ENCODE peak calls at places on chromosomes 2 and 18, in ten cellular contexts. X is CD4-positive, alpha-beta memory T cell; C is HL-60; Y is K562; T is ovary; M is brain microvascular endothelial cell; U is lung; I is GM23338; Q is effector memory CD4-positive, alpha-beta T cell; D is transverse colon. W is an unnamed sample. For H3K27me3, the result is how much of the 10 kb centered on the place peaks cover.

GRCh38 chr2:241931976-241932894 is 62.7 kb downstream of the RTP5 start:
- DNase-seq in I (no peak), U (no peak), D (no peak), Q (no peak), X (no peak), M (no peak), T (no peak), C (no peak), Y (no peak), W (no peak)

GRCh38 chr2:36587091-36587490 is 10.9 kb downstream of the FEZ2 start:
- DNase-seq in X (no peak), D (no peak), T (no peak), M (no peak), C (no peak), Q (no peak), U (no peak), I (no peak), Y (no peak), W (no peak)

GRCh38 chr2:113886479-113887383 is 3.2 kb upstream of the ACTR3 start:
- DNase-seq in C (peak), Y (no peak), D (peak), X (no peak), I (no peak), T (no peak), U (peak), M (peak), Q (no peak), W (no peak)

GRCh38 chr2:191386938-191387536 is 141.8 kb downstream of the MYO1B start:
- DNase-seq in T (no peak), D (no peak), U (no peak), M (peak), Q (no peak), Y (no peak), C (no peak), I (no peak), X (no peak), W (no peak)

GRCh38 chr18:48673456-48674197 is 134.8 kb downstream of the CTIF start:
- DNase-seq in U (no peak), T (peak), D (no peak), Y (no peak), Q (no peak), M (no peak), C (no peak), I (no peak), X (no peak), W (no peak)

GRCh38 chr2:224722777-224723176 is 6.6 kb upstream of the CCDC195 start:
- DNase-seq in C (no peak), M (no peak), X (no peak), D (no peak), U (no peak), Y (no peak), I (no peak), T (no peak), Q (no peak), W (no peak)

GRCh38 chr2:119252186-119253113 is 28.8 kb downstream of the STEAP3 start:
- DNase-seq in T (no peak), X (no peak), Q (no peak), C (no peak), D (no peak), U (no peak), I (no peak), Y (no peak), M (peak), W (no peak)

GRCh38 chr2:48120112-48120511 is 213.8 kb upstream of the FBXO11 start:
- DNase-seq in Y (no peak), X (no peak), C (no peak), U (no peak), T (no peak), I (no peak), M (no peak), D (no peak), Q (no peak), W (no peak)

GRCh38 chr18:2907459-2908145 is 60.8 kb downstream of the EMILIN2 start:
- DNase-seq in T (no peak), M (no peak), X (no peak), D (no peak), I (no peak), C (peak), Y (no peak), Q (no peak), U (no peak), W (no peak)

GRCh38 chr2:47808614-47809013 is 25.7 kb downstream of the MSH6 start:
- DNase-seq in U (no peak), C (no peak), Y (no peak), T (no peak), D (no peak), M (no peak), I (no peak), Q (no peak), X (no peak), W (no peak)

GRCh38 chr18:967037-967576 is 62.4 kb downstream of the ADCYAP1 start:
- DNase-seq in M (no peak), T (no peak), Q (no peak), I (no peak), U (no peak), C (no peak), D (no peak), Y (no peak), X (no peak), W (no peak)

GRCh38 chr2:229728360-229728759 is 14.0 kb upstream of the DNER start:
- DNase-seq in X (no peak), M (no peak), I (no peak), U (no peak), Y (no peak), C (no peak), D (no peak), T (no peak), Q (no peak), W (no peak)

GRCh38 chr2:121480826-121481225 is 49.9 kb upstream of the RNU4ATAC start:
- DNase-seq in U (no peak), D (no peak), Y (no peak), M (peak), Q (no peak), C (no peak), X (no peak), I (no peak), T (peak), W (no peak)

GRCh38 chr2:1081411-1082225 is 131.0 kb downstream of the SNTG2 start:
- DNase-seq in Q (no peak), C (no peak), I (no peak), U (no peak), Y (no peak), T (no peak), D (peak), M (no peak), X (no peak), W (no peak)

GRCh38 chr2:15668611-15669305 is 77.1 kb downstream of the DDX1 start:
- DNase-seq in C (no peak), M (peak), Y (no peak), D (no peak), X (no peak), I (no peak), Q (no peak), U (no peak), T (no peak), W (no peak)

GRCh38 chr2:191540681-191541080 is 137.3 kb upstream of the NABP1 start:
- DNase-seq in T (no peak), U (no peak), D (no peak), Y (no peak), C (no peak), I (no peak), X (no peak), M (no peak), Q (no peak), W (no peak)

GRCh38 chr18:3494569-3494968 is 44.6 kb downstream of the TGIF1 start:
- DNase-seq in U (no peak), Q (no peak), D (no peak), T (no peak), M (no peak), I (no peak), Y (no peak), C (no peak), X (no peak), W (no peak)

GRCh38 chr2:15260196-15260595 is 300.9 kb downstream of the NBAS start:
- DNase-seq in I (no peak), M (no peak), C (no peak), D (no peak), Y (no peak), T (no peak), U (no peak), Q (no peak), X (no peak), W (no peak)

GRCh38 chr18:74331404-74331803 is 15.8 kb downstream of the C18orf63 start:
- DNase-seq in U (no peak), T (no peak), Q (no peak), Y (no peak), X (no peak), I (peak), D (no peak), C (no peak), M (peak), W (no peak)

GRCh38 chr2:220704810-220705209 is 867.3 kb downstream of the EPHA4 start:
- DNase-seq in I (no peak), C (no peak), D (no peak), Y (no peak), X (no peak), T (no peak), Q (no peak), M (no peak), U (no peak), W (no peak)

GRCh38 chr18:56748698-56749268 is 97.6 kb downstream of the WDR7 start:
- DNase-seq in Y (peak), C (peak), U (no peak), Q (no peak), X (peak), I (peak), T (no peak), M (peak), D (no peak), W (no peak)

GRCh38 chr2:241895732-241896641 is 26.5 kb downstream of the RTP5 start:
- DNase-seq in U (no peak), Y (no peak), T (peak), C (no peak), I (no peak), Q (no peak), M (peak), D (no peak), X (no peak), W (no peak)

GRCh38 chr2:132779206-132779605 is 109.2 kb upstream of the LYPD1 start:
- DNase-seq in Q (no peak), U (no peak), I (no peak), X (no peak), Y (no peak), T (no peak), D (no peak), C (no peak), M (no peak), W (no peak)

GRCh38 chr2:132788310-132788832 is 118.4 kb upstream of the LYPD1 start:
- DNase-seq in U (no peak), Y (no peak), C (no peak), X (no peak), M (no peak), Q (no peak), D (no peak), T (no peak), I (peak), W (no peak)

GRCh38 chr2:132782166-132782783 is 112.3 kb upstream of the LYPD1 start:
- DNase-seq in T (no peak), C (no peak), Q (no peak), M (no peak), Y (no peak), X (no peak), I (no peak), U (no peak), D (no peak), W (no peak)

DNA sequence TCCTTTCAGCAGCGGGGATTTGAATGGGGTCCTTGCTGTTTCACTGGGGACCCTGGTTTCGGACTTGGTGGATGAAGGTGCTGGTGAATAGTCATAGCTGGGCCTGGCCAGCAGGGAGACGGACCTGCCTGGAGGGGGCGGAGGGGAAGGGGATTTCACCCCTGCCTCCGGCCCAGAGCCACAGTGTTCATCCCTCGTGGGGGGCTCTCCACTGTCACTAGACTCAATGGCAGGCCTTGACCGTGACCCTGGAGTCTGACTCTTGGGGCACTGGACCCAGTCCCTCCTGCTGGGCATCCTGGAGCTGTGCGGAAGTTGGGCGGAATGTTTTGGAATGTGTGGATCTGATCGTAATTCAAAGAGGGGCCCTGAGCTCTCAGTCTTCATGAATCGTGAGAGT is 113.9 kb upstream of the LYPD1 start:
- DNase-seq in D (no peak), U (no peak), T (no peak), X (no peak), I (no peak), Q (no peak), C (no peak), M (no peak), Y (no peak), W (no peak)
- H3K27me3 ChIP-seq in D (under half), U (under half), T (under half), X (under half), I (under half), Q (under half), C (under half), M (under half), Y (under half), W (under half)

DNA sequence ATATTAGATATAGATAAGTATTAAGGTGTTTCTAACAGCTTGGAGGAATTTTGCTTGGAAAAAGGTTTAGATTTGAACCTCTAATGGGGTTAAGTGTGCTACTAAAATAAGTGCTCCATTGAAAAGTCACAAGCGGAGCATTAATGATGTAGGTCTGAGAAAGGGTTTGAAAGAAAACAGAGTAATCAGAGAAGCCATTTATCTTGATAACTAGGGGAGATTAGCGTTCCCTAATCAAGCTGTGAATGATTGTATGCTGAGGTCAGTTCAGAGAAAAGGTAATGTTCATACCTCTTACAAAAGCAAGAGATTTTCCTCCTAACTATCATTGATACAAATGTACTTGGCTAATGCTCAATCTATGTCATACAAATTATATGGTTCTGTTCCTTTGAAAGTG is 1.5 kb downstream of the ARHGAP25 start:
- DNase-seq in U (no peak), Q (no peak), C (no peak), X (no peak), M (no peak), Y (no peak), D (no peak), I (no peak), T (no peak), W (no peak)
- H3K4me3 ChIP-seq in U (no peak), Q (peak), C (peak), X (peak), M (no peak), Y (no peak), D (peak), I (no peak), T (no peak), W (no peak)

GRCh38 chr2:29000481-29000880 is 19.4 kb downstream of the TOGARAM2 start:
- DNase-seq in I (no peak), U (peak), Y (no peak), M (no peak), Q (peak), X (peak), C (peak), T (no peak), D (peak), W (no peak)
- H3K27ac ChIP-seq in I (no peak), U (no peak), Y (no peak), M (no peak), Q (peak), X (no peak), C (peak), T (no peak), D (no peak), W (no peak)

DNA sequence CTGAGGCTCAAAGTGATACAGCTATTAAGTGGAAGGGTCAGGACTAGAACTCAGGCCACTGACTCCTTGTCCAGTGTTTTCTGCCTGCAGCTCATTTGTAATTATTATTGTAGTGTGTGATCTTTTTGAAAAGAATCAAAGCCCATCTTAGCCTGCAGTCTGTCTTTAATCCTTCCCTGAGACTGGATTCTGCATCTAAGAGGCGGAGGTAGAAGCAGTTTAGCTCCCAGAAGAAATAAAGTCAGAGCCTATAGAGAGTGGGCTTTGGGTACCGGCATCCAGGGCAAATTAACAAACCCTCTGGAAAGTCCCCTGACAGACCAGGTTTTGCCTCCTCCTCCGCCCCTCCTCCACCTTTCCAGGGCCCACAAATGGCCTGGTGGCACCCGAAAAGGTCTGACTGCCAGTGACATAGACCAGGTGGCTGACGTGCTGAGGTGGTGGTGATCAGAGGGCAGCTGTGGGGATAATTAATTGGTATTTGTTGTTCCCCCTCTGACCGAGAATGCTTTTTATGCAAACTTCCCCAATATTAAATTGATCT is 2.2 kb upstream of the RAX start:
- DNase-seq in T (no peak), M (no peak), I (peak), Y (no peak), D (no peak), U (no peak), X (no peak), C (no peak), Q (no peak), W (no peak)
- H3K27me3 ChIP-seq in T (under half), M (half or more), I (half or more), Y (under half), D (half or more), U (under half), X (under half), C (half or more), Q (under half), W (half or more)

GRCh38 chr2:190215620-190216019 is 104.0 kb downstream of the HIBCH start:
- DNase-seq in Q (no peak), X (no peak), I (peak), M (no peak), T (no peak), Y (no peak), C (no peak), U (no peak), D (no peak), W (no peak)

GRCh38 chr2:190216829-190217228 is 102.8 kb downstream of the HIBCH start:
- DNase-seq in M (no peak), I (peak), Y (peak), C (peak), X (no peak), Q (no peak), T (peak), U (no peak), D (peak), W (peak)

GRCh38 chr2:190213441-190214335 is 105.9 kb downstream of the HIBCH start:
- DNase-seq in X (no peak), U (no peak), C (no peak), M (no peak), D (no peak), Q (no peak), I (no peak), T (no peak), Y (peak), W (no peak)

GRCh38 chr2:190217616-190218015 is 102.0 kb downstream of the HIBCH start:
- DNase-seq in D (no peak), M (no peak), Q (no peak), C (no peak), U (no peak), T (no peak), I (no peak), Y (no peak), X (no peak), W (no peak)

DNA sequence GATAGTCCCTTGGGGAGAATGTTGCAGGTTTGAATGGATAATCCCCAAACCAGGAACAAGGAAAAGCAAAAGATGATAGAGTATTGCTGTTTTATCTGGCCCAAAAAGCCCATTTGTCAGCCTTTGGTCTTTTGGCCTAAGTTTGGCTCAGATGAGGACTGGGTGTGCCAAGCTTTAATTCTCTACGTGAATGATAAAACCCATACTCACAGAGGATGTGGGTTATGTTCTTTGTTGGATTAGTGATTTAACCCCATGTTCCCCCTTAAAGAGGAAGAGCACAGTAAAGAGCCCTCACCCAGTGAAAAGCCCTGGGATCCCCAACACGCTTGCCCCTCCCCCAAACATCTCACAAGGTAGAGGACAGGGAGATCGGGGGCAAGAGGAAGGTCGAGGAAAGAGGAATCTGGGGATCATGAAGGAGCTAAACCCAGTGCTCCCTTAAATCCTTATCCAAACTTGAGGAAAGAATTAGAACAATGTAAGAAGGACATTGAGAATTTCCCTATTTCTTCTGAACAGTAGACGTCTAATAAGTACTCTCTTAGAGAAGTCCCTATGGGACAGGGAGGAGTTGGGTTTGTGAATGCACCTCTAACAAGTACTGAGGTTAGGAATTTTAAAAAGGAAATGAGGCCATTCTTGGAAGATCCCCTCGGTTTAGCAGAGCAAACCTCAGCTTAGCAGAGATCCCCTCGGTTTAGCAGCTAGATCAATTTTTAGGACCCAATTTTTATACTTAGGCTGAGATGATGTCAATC is 105.0 kb downstream of the HIBCH start:
- DNase-seq in X (no peak), U (no peak), Q (no peak), D (no peak), C (no peak), M (no peak), Y (no peak), I (peak), T (no peak), W (no peak)
- H3K4me3 ChIP-seq in X (no peak), U (no peak), Q (no peak), D (no peak), C (no peak), M (no peak), Y (no peak), I (no peak), T (no peak), W (no peak)

GRCh38 chr18:34818069-34818468 is 108.0 kb downstream of the DTNA start:
- DNase-seq in M (no peak), C (no peak), I (no peak), Q (no peak), X (no peak), T (no peak), U (no peak), D (no peak), Y (no peak), W (no peak)

GRCh38 chr18:34816183-34816582 is 106.1 kb downstream of the DTNA start:
- DNase-seq in C (no peak), I (no peak), Q (no peak), D (no peak), T (no peak), X (no peak), M (no peak), U (no peak), Y (no peak), W (no peak)

GRCh38 chr18:34817636-34818035 is 107.5 kb downstream of the DTNA start:
- DNase-seq in Q (no peak), Y (no peak), U (no peak), I (no peak), X (no peak), D (no peak), M (no peak), T (no peak), C (no peak), W (no peak)

GRCh38 chr18:34821669-34822210 is 111.6 kb downstream of the DTNA start:
- DNase-seq in C (no peak), T (no peak), D (no peak), M (no peak), X (no peak), I (peak), Y (no peak), U (no peak), Q (no peak), W (no peak)

GRCh38 chr18:34820360-34820759 is 110.3 kb downstream of the DTNA start:
- DNase-seq in D (no peak), T (no peak), Y (no peak), Q (no peak), U (no peak), I (peak), C (no peak), M (no peak), X (no peak), W (no peak)
- H3K27ac ChIP-seq in D (no peak), T (no peak), Y (no peak), Q (no peak), U (no peak), I (no peak), C (no peak), M (no peak), X (no peak), W (no peak)